ENCODE peak calls at places on chromosomes 4 and X, in six cellular contexts. D is mesenchymal stem cell, J is neural progenitor cell, Q is endothelial cell of umbilical vein, N is A549, B is mesendoderm. G is an unnamed sample.

GRCh38 chr4:147707892-147708672 is 23.8 kb upstream of the ARHGAP10 start:
- DNase-seq in D (peak), N (no peak), Q (peak), J (peak), B (peak), G (peak)

GRCh38 chr4:74546020-74546419 is 101.1 kb downstream of the AREG start:
- DNase-seq in B (no peak), J (no peak), Q (peak), D (peak), N (no peak), G (no peak)

GRCh38 chr4:112813790-112814189 is 176.8 kb downstream of the LARP7 start:
- DNase-seq in N (no peak), D (peak), B (no peak), Q (no peak), J (no peak), G (no peak)

GRCh38 chrX:115134366-115134765 is 54.8 kb upstream of the RBMXL3 start:
- DNase-seq in D (no peak), B (no peak), Q (no peak), J (no peak), N (no peak), G (no peak)

GRCh38 chrX:48957477-48957826 is at the start of gene OTUD5:
- DNase-seq in B (no peak), D (no peak), Q (no peak), N (peak), J (no peak), G (peak)

GRCh38 chr4:120052840-120053239 is 13.8 kb downstream of the MAD2L1 start:
- DNase-seq in D (peak), J (no peak), N (no peak), Q (peak), B (no peak), G (peak)

GRCh38 chrX:45351478-45351877 is 150.8 kb upstream of the DIPK2B start:
- DNase-seq in Q (no peak), D (peak), B (no peak), N (no peak), J (no peak), G (no peak)

GRCh38 chr4:99868126-99868596 is 26.1 kb downstream of the LAMTOR3 start:
- DNase-seq in B (peak), N (no peak), D (peak), Q (no peak), J (peak), G (peak)

GRCh38 chrX:14598330-14598729 is 69.0 kb downstream of the GLRA2 start:
- DNase-seq in D (no peak), N (no peak), B (peak), Q (no peak), J (no peak), G (no peak)

GRCh38 chr4:121062466-121062975 is 9.8 kb downstream of the NDNF start:
- DNase-seq in N (no peak), B (no peak), J (no peak), Q (no peak), D (no peak), G (no peak)

GRCh38 chr4:68344049-68344448 is 5.8 kb downstream of the YTHDC1 start:
- DNase-seq in N (no peak), D (no peak), Q (no peak), B (no peak), J (no peak), G (no peak)

GRCh38 chr4:164012396-164013027 is 518.0 kb downstream of the TMA16 start:
- DNase-seq in N (no peak), Q (no peak), B (peak), D (peak), J (peak), G (peak)

GRCh38 chr4:25857403-25857802 is 5.4 kb downstream of the SEL1L3 start:
- DNase-seq in D (no peak), N (no peak), B (peak), Q (no peak), J (no peak), G (no peak)

GRCh38 chr4:25857851-25858400 is 4.9 kb downstream of the SEL1L3 start:
- DNase-seq in B (no peak), J (no peak), N (no peak), Q (no peak), D (no peak), G (no peak)

GRCh38 chr4:25861422-25861926 is 1.3 kb downstream of the SEL1L3 start:
- DNase-seq in D (peak), B (no peak), N (no peak), Q (peak), J (no peak), G (no peak)

GRCh38 chr4:25860586-25861421 is 2.0 kb downstream of the SEL1L3 start:
- DNase-seq in D (no peak), N (no peak), Q (peak), B (no peak), J (no peak), G (peak)

DNA sequence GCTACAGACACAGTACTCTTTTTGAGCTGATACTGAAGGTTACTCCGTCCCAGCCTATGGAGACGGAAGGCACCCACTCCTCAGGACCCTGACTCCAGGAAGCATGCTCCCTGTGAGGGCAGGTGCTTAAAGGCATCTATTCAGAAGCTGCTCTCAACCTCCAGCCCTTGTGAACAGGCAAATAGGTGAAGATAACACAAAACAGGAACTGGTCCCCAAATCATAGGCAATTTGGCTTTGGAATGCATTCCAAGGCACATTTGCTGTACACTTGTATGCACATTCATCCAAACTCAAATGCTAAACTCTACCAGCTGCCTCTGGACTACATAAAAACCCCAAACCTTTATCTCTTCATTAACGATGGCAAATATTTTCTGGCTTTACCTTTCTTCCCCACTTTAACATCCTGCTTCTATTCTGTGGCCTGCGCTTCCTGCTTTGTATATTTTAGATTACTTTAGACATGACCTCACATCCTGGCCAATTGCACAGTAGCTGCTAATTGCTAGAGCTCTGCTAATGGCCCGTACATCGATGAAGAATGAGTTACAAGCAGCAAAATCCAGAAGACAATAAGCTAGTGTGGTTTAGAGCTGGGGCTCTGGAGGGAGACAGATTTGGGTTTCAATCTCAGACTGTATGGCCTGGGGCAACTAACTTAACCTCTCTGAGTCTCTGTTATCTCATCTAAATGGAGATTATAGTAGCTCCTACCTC is 3.2 kb downstream of the SEL1L3 start:
- DNase-seq in J (no peak), B (peak), Q (peak), D (no peak), N (no peak), G (no peak)
- H3K4me2 ChIP-seq in J (no peak), B (no peak), Q (peak), D (no peak), N (peak), G (no peak)

DNA sequence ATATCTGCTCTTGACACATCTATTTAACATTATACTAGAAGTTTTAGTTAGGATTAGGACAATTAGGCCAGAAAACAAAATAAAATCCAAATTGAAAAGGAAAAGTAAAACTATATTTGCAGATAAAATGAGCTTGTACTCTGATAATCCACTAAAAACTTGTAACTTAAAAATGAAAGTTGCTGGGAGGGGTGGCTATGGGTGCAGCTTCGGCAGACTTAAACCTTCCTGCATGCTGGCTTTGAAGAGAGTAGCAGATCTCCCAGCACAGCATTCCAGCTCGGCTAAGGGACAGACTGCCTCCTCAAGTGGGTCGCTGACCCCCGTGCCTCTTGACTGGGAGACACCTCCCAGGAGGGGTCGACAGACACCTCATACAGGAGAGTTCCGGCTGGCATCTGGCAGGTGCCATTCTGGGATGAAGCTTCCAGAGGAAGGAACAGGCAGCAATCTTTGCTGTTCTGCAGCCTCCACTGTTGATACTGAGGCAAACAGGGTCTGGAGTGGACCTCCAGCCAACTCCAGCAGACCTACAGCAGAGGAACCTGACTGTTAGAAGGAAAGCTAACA is 2379.9 kb downstream of the ARAP2 start:
- DNase-seq in B (no peak), D (no peak), J (no peak), N (no peak), Q (no peak), G (no peak)
- H3K4me2 ChIP-seq in B (no peak), D (no peak), J (no peak), N (peak), Q (no peak), G (no peak)

DNA sequence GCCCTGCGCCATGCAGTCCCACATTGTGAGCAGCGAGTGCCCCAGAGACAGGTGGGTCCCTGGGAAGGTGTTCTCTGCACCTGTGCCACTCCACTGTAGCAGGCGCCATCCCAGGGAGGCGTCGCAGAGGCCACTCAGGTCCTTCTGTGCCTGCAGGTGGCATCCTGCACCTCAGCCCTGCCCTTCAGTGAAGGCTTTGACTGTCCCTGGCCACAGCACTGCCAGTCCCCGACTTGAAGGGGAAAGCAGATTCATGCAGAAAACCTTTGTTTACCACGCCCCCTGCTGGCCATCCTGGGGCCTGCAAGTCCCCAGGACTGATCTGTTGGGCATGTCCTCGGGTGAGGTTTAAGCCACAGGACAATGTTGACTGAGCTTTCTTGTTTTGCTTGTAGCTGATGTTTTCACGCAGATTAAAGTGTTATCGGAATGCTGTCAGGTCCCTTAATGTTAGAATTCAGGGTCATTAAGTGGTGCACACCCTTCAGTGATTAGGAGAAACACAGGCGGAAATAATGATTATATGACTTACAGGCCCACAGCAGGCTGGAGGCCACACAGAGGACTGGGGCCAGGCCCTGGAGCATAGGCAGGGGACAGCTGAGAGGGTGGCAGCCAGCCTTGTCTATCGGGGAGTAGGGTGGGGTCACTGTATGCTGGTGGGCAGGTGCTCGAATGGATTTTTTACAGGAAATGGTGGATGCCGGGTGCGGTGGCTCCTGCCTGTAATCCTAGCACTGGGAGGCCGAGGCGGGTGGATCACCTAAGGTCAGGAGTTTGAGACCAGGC is 5.0 kb downstream of the TACC3 start:
- DNase-seq in B (peak), D (peak), J (peak), N (peak), Q (peak), G (peak)
- H3K4me2 ChIP-seq in B (no peak), D (no peak), J (no peak), N (peak), Q (peak), G (no peak)

DNA sequence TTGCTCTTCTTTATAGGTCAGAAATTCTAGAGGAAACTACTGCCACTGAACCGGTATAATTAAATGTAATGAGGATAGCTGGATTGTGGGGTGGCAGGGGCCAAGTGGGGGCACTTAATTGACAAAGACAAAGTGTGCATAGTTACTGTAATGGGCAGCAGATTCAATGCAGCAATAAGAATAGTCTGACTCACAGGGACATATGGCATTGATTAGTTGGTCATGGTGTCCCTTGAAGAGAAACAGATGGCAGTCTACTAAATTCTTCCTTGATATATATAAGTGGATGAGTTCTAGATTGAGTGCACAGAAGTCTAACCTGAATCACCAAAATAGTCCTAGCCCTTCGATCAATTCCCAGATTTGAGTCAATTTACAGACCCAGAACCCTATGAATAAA is 31.5 kb downstream of the ETDC start:
- DNase-seq in D (peak), Q (no peak), N (no peak), J (no peak), B (no peak), G (no peak)
- H3K4me2 ChIP-seq in D (peak), Q (no peak), N (no peak), J (peak), B (no peak), G (peak)

GRCh38 chr4:55853484-55854046 is at the start of gene EXOC1:
- DNase-seq in J (peak), Q (peak), N (peak), B (peak), D (peak), G (peak)
- H3K4me2 ChIP-seq in J (peak), Q (peak), N (peak), B (peak), D (peak), G (peak)

GRCh38 chr4:165208322-165208652 is 926 bp downstream of the KLHL2 start:
- DNase-seq in Q (no peak), D (no peak), N (no peak), B (no peak), J (no peak), G (no peak)

GRCh38 chr4:165209796-165210195 is 2.4 kb downstream of the KLHL2 start:
- DNase-seq in D (no peak), Q (no peak), N (no peak), B (no peak), J (no peak), G (no peak)

GRCh38 chr4:165208741-165209388 is 1.5 kb downstream of the KLHL2 start:
- DNase-seq in D (no peak), B (no peak), N (no peak), J (no peak), Q (peak), G (no peak)

GRCh38 chr4:165207431-165208321 is at the start of gene KLHL2:
- DNase-seq in N (peak), B (peak), Q (peak), D (peak), J (peak), G (peak)

GRCh38 chr4:165210566-165210965 is 3.2 kb downstream of the KLHL2 start:
- DNase-seq in J (no peak), N (no peak), B (no peak), D (no peak), Q (no peak), G (no peak)
- H3K4me2 ChIP-seq in J (peak), N (peak), B (no peak), D (no peak), Q (no peak), G (no peak)

DNA sequence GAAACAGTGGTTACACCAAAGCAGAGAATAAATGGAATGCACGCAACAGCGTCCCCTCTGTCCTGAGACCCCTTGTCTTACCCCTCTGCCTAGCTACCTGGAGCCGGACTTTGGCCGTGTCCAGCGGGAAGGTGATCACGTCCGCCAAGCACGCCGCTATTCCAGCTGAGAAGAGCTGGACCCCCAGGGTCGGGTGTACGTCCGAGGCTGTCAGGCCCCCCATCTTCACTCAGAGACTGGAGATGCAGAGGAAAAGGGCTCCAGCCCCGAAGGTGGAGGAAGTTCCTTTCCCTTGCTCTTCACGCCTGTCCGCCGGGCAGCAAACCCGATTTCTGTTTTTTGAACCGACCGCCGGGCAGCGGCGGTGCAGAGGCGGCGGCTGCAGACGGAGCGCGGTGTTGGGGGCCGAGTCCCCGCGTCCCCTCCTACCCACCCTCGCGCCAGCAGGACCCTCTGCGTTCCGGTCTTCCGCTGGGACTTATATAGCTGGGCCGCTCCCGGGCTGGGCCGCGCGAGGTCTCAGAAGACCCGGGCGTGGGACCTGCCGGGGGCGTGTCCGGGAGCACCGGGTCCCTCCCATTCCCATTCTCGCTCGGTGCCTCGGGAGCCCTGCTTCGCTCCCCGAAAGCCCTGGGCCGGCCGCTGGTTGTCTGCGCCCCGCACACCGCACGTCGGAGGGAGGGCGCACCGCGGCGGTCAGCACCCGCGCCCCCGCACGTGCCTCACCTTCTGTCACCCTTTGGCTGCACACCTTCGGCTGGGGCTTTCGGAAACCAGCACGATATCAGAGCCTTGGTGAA is at the start of gene UCP1:
- DNase-seq in D (peak), B (peak), N (peak), J (peak), Q (peak), G (peak)
- H3K4me2 ChIP-seq in D (peak), B (peak), N (peak), J (peak), Q (peak), G (peak)

G was measured in hepatocyte.